ENCODE peak calls at places on chromosomes 7 and 10, in seven cellular contexts. T, I, L, N, K, A and W are unnamed samples.
A peak's percentile ranks its signal among the peaks of the same experiment; 100 is the strongest.

GRCh38 chr10:24691113-24691512 is 32.6 kb downstream of the ARHGAP21 start:
- DNase-seq in T (no peak), I (no peak), L (no peak), N (no peak), K (no peak), A (no peak), W (no peak)

GRCh38 chr7:129875160-129875559 is 77.6 kb downstream of the UBE2H start:
- DNase-seq in T (no peak), I (no peak), L (no peak), N (no peak), K (no peak), A (no peak), W (no peak)

GRCh38 chr10:99328579-99329237 is 448 bp upstream of the CNNM1 start:
- DNase-seq in T (no peak), I (no peak), L (no peak), N (no peak), K (no peak), A (peak; percentile 36), W (no peak)

GRCh38 chr10:36489181-36489927 is 636.0 kb upstream of the ANKRD30A start:
- DNase-seq in T (no peak), I (peak; percentile 68), L (peak; percentile 55), N (no peak), K (no peak), A (no peak), W (no peak)

GRCh38 chr10:86888585-86889381 is 68.6 kb downstream of the MMRN2 start:
- DNase-seq in T (no peak), I (no peak), L (no peak), N (no peak), K (no peak), A (no peak), W (no peak)

GRCh38 chr7:157682946-157683239 is 346.1 kb downstream of the DNAJB6 start:
- DNase-seq in T (no peak), I (no peak), L (no peak), N (no peak), K (no peak), A (no peak), W (no peak)

GRCh38 chr10:104589431-104589830 is 51.7 kb upstream of the SORCS3 start:
- DNase-seq in T (no peak), I (no peak), L (no peak), N (no peak), K (no peak), A (no peak), W (no peak)

GRCh38 chr10:30493609-30494530 is 59.9 kb downstream of the MAP3K8 start:
- DNase-seq in T (peak; percentile 61), I (no peak), L (peak; percentile 51), N (peak; percentile 53), K (no peak), A (no peak), W (no peak)

GRCh38 chr10:93189959-93190358 is 116.3 kb downstream of the CYP26A1 start:
- DNase-seq in T (no peak), I (no peak), L (no peak), N (no peak), K (no peak), A (no peak), W (no peak)

GRCh38 chr10:103884681-103885139 is 29.3 kb upstream of the SH3PXD2A start:
- DNase-seq in T (no peak), I (no peak), L (no peak), N (no peak), K (no peak), A (peak; percentile 51), W (peak; percentile 37)

GRCh38 chr10:119024882-119025281 is 4.6 kb upstream of the NANOS1 start:
- DNase-seq in T (no peak), I (no peak), L (no peak), N (no peak), K (no peak), A (no peak), W (no peak)

GRCh38 chr7:135976312-135977019 is 693 bp downstream of the MTPN start:
- DNase-seq in T (no peak), I (no peak), L (no peak), N (no peak), K (no peak), A (no peak), W (peak; percentile 46)

GRCh38 chr7:112398534-112398933 is 51.7 kb upstream of the IFRD1 start:
- DNase-seq in T (no peak), I (no peak), L (no peak), N (no peak), K (no peak), A (no peak), W (no peak)

GRCh38 chr10:69631566-69631965 is 1.5 kb downstream of the FAM241B start:
- DNase-seq in T (no peak), I (no peak), L (no peak), N (no peak), K (no peak), A (no peak), W (no peak)

GRCh38 chr10:14707441-14707840 is 67.3 kb downstream of the FAM107B start:
- DNase-seq in T (no peak), I (no peak), L (no peak), N (no peak), K (no peak), A (no peak), W (no peak)

GRCh38 chr7:21251166-21251806 is 176.6 kb upstream of the SP4 start:
- DNase-seq in T (no peak), I (no peak), L (no peak), N (no peak), K (no peak), A (no peak), W (peak; percentile 19)

GRCh38 chr10:17867056-17867455 is 57.9 kb downstream of the MRC1 start:
- DNase-seq in T (no peak), I (no peak), L (no peak), N (no peak), K (no peak), A (no peak), W (no peak)

GRCh38 chr7:87797798-87798403 is 78.3 kb downstream of the SLC25A40 start:
- DNase-seq in T (no peak), I (no peak), L (no peak), N (no peak), K (no peak), A (peak; percentile 76), W (peak; percentile 75)

GRCh38 chr10:22651276-22651980 is 63.0 kb downstream of the PIP4K2A start:
- DNase-seq in T (no peak), I (no peak), L (no peak), N (no peak), K (no peak), A (no peak), W (no peak)

GRCh38 chr7:90322837-90323236 is 1.7 kb upstream of the FAM237B start:
- DNase-seq in T (no peak), I (no peak), L (no peak), N (no peak), K (no peak), A (no peak), W (no peak)

GRCh38 chr10:6058677-6059475 is 3.3 kb downstream of the IL2RA start:
- DNase-seq in T (no peak), I (no peak), L (no peak), N (no peak), K (no peak), A (no peak), W (no peak)

GRCh38 chr10:101780818-101781654 is 2.2 kb downstream of the NPM3 start:
- DNase-seq in T (peak; percentile 59), I (no peak), L (peak; percentile 67), N (no peak), K (peak; percentile 56), A (peak; percentile 75), W (peak; percentile 59)

GRCh38 chr10:6678211-6678803 is 98.2 kb upstream of the PRKCQ start:
- DNase-seq in T (peak; percentile 20), I (peak; percentile 67), L (peak; percentile 49), N (no peak), K (peak; percentile 40), A (peak; percentile 60), W (no peak)

GRCh38 chr7:85074-85945 is 107.1 kb upstream of the FAM20C start:
- DNase-seq in T (no peak), I (peak; percentile 55), L (no peak), N (no peak), K (no peak), A (no peak), W (no peak)

GRCh38 chr10:66472156-66472555 is 453.7 kb upstream of the LRRTM3 start:
- DNase-seq in T (no peak), I (no peak), L (no peak), N (no peak), K (no peak), A (no peak), W (no peak)

GRCh38 chr10:1957057-1957456 is 219.7 kb upstream of the ADARB2 start:
- DNase-seq in T (no peak), I (no peak), L (no peak), N (no peak), K (no peak), A (no peak), W (no peak)

GRCh38 chr7:28348631-28349030 is 63.7 kb upstream of the CREB5 start:
- DNase-seq in T (no peak), I (no peak), L (no peak), N (no peak), K (no peak), A (no peak), W (peak; percentile 25)

GRCh38 chr7:18499407-18500197 is 4.1 kb downstream of the HDAC9 start:
- DNase-seq in T (no peak), I (no peak), L (peak; percentile 32), N (no peak), K (no peak), A (peak; percentile 44), W (peak; percentile 52)

GRCh38 chr7:18659746-18660145 is 164.2 kb downstream of the HDAC9 start:
- DNase-seq in T (no peak), I (no peak), L (no peak), N (no peak), K (no peak), A (no peak), W (no peak)

GRCh38 chr7:94761451-94761850 is 105.5 kb upstream of the SGCE start:
- DNase-seq in T (no peak), I (no peak), L (no peak), N (no peak), K (no peak), A (no peak), W (no peak)

GRCh38 chr7:43363429-43363894 is 219.4 kb upstream of the STK17A start:
- DNase-seq in T (no peak), I (no peak), L (no peak), N (no peak), K (no peak), A (no peak), W (no peak)

GRCh38 chr7:130560972-130561371 is 69.1 kb downstream of the MEST start:
- DNase-seq in T (no peak), I (no peak), L (no peak), N (no peak), K (no peak), A (peak; percentile 3), W (peak; percentile 61)

GRCh38 chr10:83184641-83185040 is 954.7 kb upstream of the GHITM start:
- DNase-seq in T (no peak), I (no peak), L (no peak), N (no peak), K (no peak), A (no peak), W (no peak)

GRCh38 chr10:114708717-114709352 is 50.8 kb upstream of the ABLIM1 start:
- DNase-seq in T (no peak), I (no peak), L (no peak), N (no peak), K (no peak), A (no peak), W (no peak)

GRCh38 chr7:26454180-26454579 is 162.5 kb downstream of the SNX10 start:
- DNase-seq in T (no peak), I (no peak), L (no peak), N (no peak), K (no peak), A (no peak), W (no peak)

GRCh38 chr10:12733271-12733670 is 268.2 kb downstream of the CCDC3 start:
- DNase-seq in T (no peak), I (no peak), L (no peak), N (no peak), K (no peak), A (no peak), W (no peak)

GRCh38 chr10:31706921-31707571 is 221.6 kb downstream of the ARHGAP12 start:
- DNase-seq in T (peak; percentile 44), I (no peak), L (peak; percentile 48), N (no peak), K (no peak), A (no peak), W (no peak)

GRCh38 chr7:98323597-98324322 is 42.3 kb downstream of the BRI3 start:
- DNase-seq in T (no peak), I (no peak), L (no peak), N (no peak), K (no peak), A (no peak), W (no peak)